ENCODE peak calls at places on chromosomes 16 and 17, in eight cellular contexts. C is stimulated activated CD8-positive, alpha-beta memory T cell treated with anti-CD3 and anti-CD28 coated beads, Interleukin-15, amount 100 ng/mL, for 24 hours; I is epithelial cell of esophagus; D is T-helper 1 cell; S is AG08395; A is endodermal cell; H is GM10248; Z is mesendoderm. J is an unnamed sample.

GRCh38 chr17:63528183-63528582 is 5.0 kb downstream of the KCNH6 start:
- DNase-seq in C (no peak), I (no peak), D (no peak), S (no peak), A (no peak), H (no peak), Z (no peak), J (no peak)

GRCh38 chr17:26807024-26807423 is 486.9 kb upstream of the WSB1 start:
- DNase-seq in C (no peak), I (no peak), D (no peak), S (no peak), A (no peak), H (no peak), Z (no peak), J (no peak)

GRCh38 chr17:66367112-66367511 is 64.7 kb downstream of the PRKCA start:
- DNase-seq in C (no peak), I (no peak), D (no peak), S (no peak), A (no peak), H (no peak), Z (no peak), J (no peak)

GRCh38 chr17:77487677-77488530 is 347.1 kb downstream of the SEC14L1 start:
- DNase-seq in C (no peak), I (no peak), D (no peak), S (no peak), A (no peak), H (no peak), Z (no peak), J (no peak)

GRCh38 chr16:3282103-3282746 is 1.1 kb upstream of the ZNF263 start:
- DNase-seq in C (no peak), I (no peak), D (no peak), S (no peak), A (peak), H (no peak), Z (peak), J (no peak)

GRCh38 chr17:29241015-29241963 is 5.4 kb upstream of the CRYBA1 start:
- DNase-seq in C (no peak), I (peak), D (no peak), S (peak), A (peak), H (no peak), Z (peak), J (peak)

GRCh38 chr17:76497979-76498885 is 3.0 kb downstream of the RHBDF2 start:
- DNase-seq in C (no peak), I (peak), D (no peak), S (peak), A (peak), H (no peak), Z (peak), J (peak)

GRCh38 chr16:254461-254860 is 19.8 kb downstream of the FAM234A start:
- DNase-seq in C (no peak), I (no peak), D (no peak), S (no peak), A (no peak), H (no peak), Z (no peak), J (no peak)

GRCh38 chr16:68369697-68370096 is 58.9 kb downstream of the PRMT7 start:
- DNase-seq in C (no peak), I (no peak), D (no peak), S (no peak), A (no peak), H (peak), Z (no peak), J (no peak)

GRCh38 chr16:88373211-88373610 is 9.5 kb upstream of the ZNF469 start:
- DNase-seq in C (no peak), I (no peak), D (no peak), S (no peak), A (no peak), H (no peak), Z (no peak), J (no peak)

GRCh38 chr17:44536090-44536960 is 21.0 kb upstream of the FZD2 start:
- DNase-seq in C (no peak), I (no peak), D (no peak), S (no peak), A (peak), H (peak), Z (peak), J (peak)

GRCh38 chr17:30316736-30317135 is 17.1 kb downstream of the TMIGD1 start:
- DNase-seq in C (no peak), I (no peak), D (no peak), S (no peak), A (no peak), H (no peak), Z (no peak), J (no peak)

GRCh38 chr17:57257911-57258885 is 1.9 kb downstream of the MSI2 start:
- DNase-seq in C (no peak), I (no peak), D (no peak), S (no peak), A (peak), H (no peak), Z (peak), J (no peak)

GRCh38 chr17:68349157-68349556 is 57.9 kb downstream of the ARSG start:
- DNase-seq in C (no peak), I (no peak), D (no peak), S (no peak), A (no peak), H (peak), Z (no peak), J (no peak)

GRCh38 chr17:2008332-2009126 is 16.6 kb downstream of the RTN4RL1 start:
- DNase-seq in C (no peak), I (no peak), D (no peak), S (no peak), A (peak), H (no peak), Z (no peak), J (no peak)

GRCh38 chr16:27210174-27210573 is 6.8 kb downstream of the KDM8 start:
- DNase-seq in C (no peak), I (no peak), D (no peak), S (no peak), A (no peak), H (no peak), Z (no peak), J (no peak)

GRCh38 chr16:66079671-66080070 is 286.8 kb upstream of the CDH5 start:
- DNase-seq in C (no peak), I (peak), D (no peak), S (no peak), A (no peak), H (no peak), Z (no peak), J (peak)

GRCh38 chr16:72203401-72203800 is 31.4 kb upstream of the PMFBP1 start:
- DNase-seq in C (no peak), I (peak), D (no peak), S (peak), A (no peak), H (peak), Z (no peak), J (peak)

GRCh38 chr17:50649042-50649908 is 14.6 kb downstream of the ABCC3 start:
- DNase-seq in C (no peak), I (peak), D (no peak), S (no peak), A (no peak), H (no peak), Z (no peak), J (no peak)

GRCh38 chr16:67546761-67547422 is 15.4 kb upstream of the CTCF start:
- DNase-seq in C (no peak), I (peak), D (peak), S (peak), A (peak), H (peak), Z (peak), J (peak)

GRCh38 chr17:40111221-40112128 is 10.3 kb upstream of the MSL1 start:
- DNase-seq in C (no peak), I (peak), D (peak), S (peak), A (peak), H (peak), Z (peak), J (peak)

GRCh38 chr16:30567991-30568638 is 3.4 kb downstream of the ZNF688 start:
- DNase-seq in C (no peak), I (peak), D (no peak), S (no peak), A (no peak), H (peak), Z (no peak), J (peak)

GRCh38 chr16:69243479-69243878 is 56.5 kb downstream of the SNTB2 start:
- DNase-seq in C (no peak), I (no peak), D (no peak), S (peak), A (no peak), H (no peak), Z (no peak), J (peak)

GRCh38 chr16:4882633-4883285 is 35.5 kb downstream of the UBN1 start:
- DNase-seq in C (no peak), I (peak), D (no peak), S (peak), A (no peak), H (no peak), Z (no peak), J (peak)

GRCh38 chr17:55743103-55743679 is 7.7 kb upstream of the PCTP start:
- DNase-seq in C (no peak), I (peak), D (no peak), S (no peak), A (no peak), H (no peak), Z (no peak), J (no peak)

GRCh38 chr17:40533896-40534295 is 31.4 kb downstream of the CCR7 start:
- DNase-seq in C (no peak), I (peak), D (no peak), S (no peak), A (no peak), H (no peak), Z (no peak), J (no peak)

GRCh38 chr17:19645608-19646250 is 2.8 kb upstream of the ALDH3A2 start:
- DNase-seq in C (no peak), I (no peak), D (peak), S (no peak), A (peak), H (peak), Z (peak), J (no peak)

GRCh38 chr17:4342535-4342934 is 23.9 kb downstream of the UBE2G1 start:
- DNase-seq in C (no peak), I (peak), D (no peak), S (no peak), A (no peak), H (no peak), Z (no peak), J (no peak)

GRCh38 chr17:42519546-42520444 is 16.2 kb upstream of the NAGLU start:
- DNase-seq in C (no peak), I (peak), D (no peak), S (peak), A (peak), H (no peak), Z (peak), J (peak)

GRCh38 chr17:50507871-50508572 is at the start of gene MYCBPAP:
- DNase-seq in C (peak), I (peak), D (peak), S (peak), A (peak), H (peak), Z (peak), J (peak)

GRCh38 chr16:89556750-89557149 is 3.7 kb upstream of the RPL13 start:
- DNase-seq in C (no peak), I (no peak), D (no peak), S (no peak), A (no peak), H (no peak), Z (no peak), J (no peak)

GRCh38 chr17:80779336-80779735 is 212.3 kb upstream of the CHMP6 start:
- DNase-seq in C (no peak), I (no peak), D (no peak), S (no peak), A (no peak), H (no peak), Z (no peak), J (no peak)

GRCh38 chr16:57576429-57576870 is 34.0 kb downstream of the ADGRG5 start:
- DNase-seq in C (peak), I (peak), D (peak), S (peak), A (peak), H (peak), Z (peak), J (peak)

GRCh38 chr17:59893617-59894100 is 738 bp downstream of the RPS6KB1 start:
- DNase-seq in C (no peak), I (peak), D (peak), S (peak), A (no peak), H (peak), Z (peak), J (peak)

GRCh38 chr17:47663997-47664941 is 14.6 kb downstream of the KPNB1 start:
- DNase-seq in C (peak), I (peak), D (peak), S (peak), A (peak), H (peak), Z (peak), J (peak)